ENCODE peak calls at places on chromosome 15, in seven cellular contexts. One of them, this sample, is unnamed.

GRCh38 chr15:56366211-56366610 is 985 bp downstream of the TEX9 start:
- DNase-seq in GM12865: no peak
- DNase-seq in suprapubic skin: no peak
- DNase-seq in astrocyte: no peak
- DNase-seq in GM20000: no peak
- DNase-seq in CD8-positive, alpha-beta T cell: no peak
- DNase-seq in BJ: no peak
- DNase-seq in this sample: no peak

GRCh38 chr15:100261302-100262240 is 80.2 kb downstream of the ADAMTS17 start:
- DNase-seq in suprapubic skin: no peak
- DNase-seq in BJ: no peak
- DNase-seq in CD8-positive, alpha-beta T cell: no peak
- DNase-seq in GM20000: no peak
- DNase-seq in GM12865: no peak
- DNase-seq in astrocyte: no peak
- DNase-seq in this sample: no peak

GRCh38 chr15:85854345-85855097 is 59.8 kb upstream of the KLHL25 start:
- DNase-seq in CD8-positive, alpha-beta T cell: peak
- DNase-seq in suprapubic skin: peak
- DNase-seq in BJ: no peak
- DNase-seq in GM20000: peak
- DNase-seq in GM12865: peak
- DNase-seq in astrocyte: peak
- DNase-seq in this sample: no peak

GRCh38 chr15:29784413-29784812 is 37.9 kb downstream of the TJP1 start:
- DNase-seq in GM20000: no peak
- DNase-seq in suprapubic skin: no peak
- DNase-seq in astrocyte: no peak
- DNase-seq in CD8-positive, alpha-beta T cell: no peak
- DNase-seq in GM12865: no peak
- DNase-seq in BJ: no peak
- DNase-seq in this sample: no peak

GRCh38 chr15:75437721-75438120 is 13.8 kb downstream of the SIN3A start:
- DNase-seq in GM12865: no peak
- DNase-seq in astrocyte: no peak
- DNase-seq in GM20000: no peak
- DNase-seq in BJ: no peak
- DNase-seq in CD8-positive, alpha-beta T cell: no peak
- DNase-seq in suprapubic skin: no peak
- DNase-seq in this sample: no peak

GRCh38 chr15:66163553-66163952 is 90.0 kb downstream of the MEGF11 start:
- DNase-seq in GM12865: no peak
- DNase-seq in BJ: no peak
- DNase-seq in GM20000: no peak
- DNase-seq in suprapubic skin: no peak
- DNase-seq in CD8-positive, alpha-beta T cell: no peak
- DNase-seq in astrocyte: no peak
- DNase-seq in this sample: no peak

GRCh38 chr15:57159767-57160166 is 216.5 kb upstream of the CGNL1 start:
- DNase-seq in CD8-positive, alpha-beta T cell: no peak
- DNase-seq in astrocyte: no peak
- DNase-seq in GM12865: no peak
- DNase-seq in suprapubic skin: no peak
- DNase-seq in BJ: no peak
- DNase-seq in GM20000: no peak
- DNase-seq in this sample: no peak

GRCh38 chr15:90860942-90861675 is 7.3 kb upstream of the FURIN start:
- DNase-seq in astrocyte: peak
- DNase-seq in suprapubic skin: no peak
- DNase-seq in GM12865: no peak
- DNase-seq in BJ: no peak
- DNase-seq in CD8-positive, alpha-beta T cell: no peak
- DNase-seq in GM20000: no peak
- DNase-seq in this sample: no peak

GRCh38 chr15:44490628-44491027 is 46.3 kb upstream of the EIF3J start:
- DNase-seq in suprapubic skin: no peak
- DNase-seq in CD8-positive, alpha-beta T cell: no peak
- DNase-seq in GM20000: no peak
- DNase-seq in BJ: no peak
- DNase-seq in GM12865: no peak
- DNase-seq in astrocyte: peak
- DNase-seq in this sample: no peak

GRCh38 chr15:47885921-47886320 is 168.6 kb downstream of the SEMA6D start:
- DNase-seq in GM20000: no peak
- DNase-seq in GM12865: no peak
- DNase-seq in CD8-positive, alpha-beta T cell: no peak
- DNase-seq in suprapubic skin: no peak
- DNase-seq in astrocyte: peak
- DNase-seq in BJ: peak
- DNase-seq in this sample: no peak

GRCh38 chr15:89761009-89761831 is 10.2 kb upstream of the MESP1 start:
- DNase-seq in GM20000: no peak
- DNase-seq in BJ: no peak
- DNase-seq in astrocyte: no peak
- DNase-seq in GM12865: peak
- DNase-seq in CD8-positive, alpha-beta T cell: no peak
- DNase-seq in suprapubic skin: no peak
- DNase-seq in this sample: no peak
- TF ChIP-seq CTCF in GM20000: no peak
- TF ChIP-seq CTCF in BJ: no peak
- TF ChIP-seq CTCF in astrocyte: no peak
- TF ChIP-seq CTCF in GM12865: no peak
- TF ChIP-seq CTCF in CD8-positive, alpha-beta T cell: peak
- TF ChIP-seq CTCF in suprapubic skin: no peak
- TF ChIP-seq CTCF in this sample: peak

GRCh38 chr15:78788261-78788660 is 23.0 kb downstream of the ADAMTS7 start:
- DNase-seq in CD8-positive, alpha-beta T cell: no peak
- DNase-seq in GM12865: no peak
- DNase-seq in suprapubic skin: no peak
- DNase-seq in BJ: no peak
- DNase-seq in GM20000: no peak
- DNase-seq in astrocyte: no peak
- DNase-seq in this sample: no peak

GRCh38 chr15:78795043-78795442 is 16.2 kb downstream of the ADAMTS7 start:
- DNase-seq in CD8-positive, alpha-beta T cell: no peak
- DNase-seq in BJ: no peak
- DNase-seq in astrocyte: no peak
- DNase-seq in GM20000: no peak
- DNase-seq in GM12865: no peak
- DNase-seq in suprapubic skin: no peak
- DNase-seq in this sample: no peak

GRCh38 chr15:78791357-78791756 is 19.9 kb downstream of the ADAMTS7 start:
- DNase-seq in GM20000: no peak
- DNase-seq in GM12865: no peak
- DNase-seq in suprapubic skin: no peak
- DNase-seq in astrocyte: no peak
- DNase-seq in BJ: no peak
- DNase-seq in CD8-positive, alpha-beta T cell: no peak
- DNase-seq in this sample: no peak

GRCh38 chr15:78789615-78790014 is 21.6 kb downstream of the ADAMTS7 start:
- DNase-seq in CD8-positive, alpha-beta T cell: no peak
- DNase-seq in GM12865: no peak
- DNase-seq in astrocyte: no peak
- DNase-seq in BJ: no peak
- DNase-seq in GM20000: no peak
- DNase-seq in suprapubic skin: no peak
- DNase-seq in this sample: no peak

GRCh38 chr15:78790027-78790426 is 21.2 kb downstream of the ADAMTS7 start:
- DNase-seq in BJ: no peak
- DNase-seq in GM12865: no peak
- DNase-seq in astrocyte: no peak
- DNase-seq in suprapubic skin: no peak
- DNase-seq in CD8-positive, alpha-beta T cell: no peak
- DNase-seq in GM20000: no peak
- DNase-seq in this sample: no peak
- TF ChIP-seq CTCF in BJ: no peak
- TF ChIP-seq CTCF in GM12865: no peak
- TF ChIP-seq CTCF in astrocyte: no peak
- TF ChIP-seq CTCF in suprapubic skin: no peak
- TF ChIP-seq CTCF in CD8-positive, alpha-beta T cell: no peak
- TF ChIP-seq CTCF in GM20000: no peak
- TF ChIP-seq CTCF in this sample: no peak

GRCh38 chr15:70932397-70932796 is 39.8 kb downstream of the LRRC49 start:
- DNase-seq in suprapubic skin: no peak
- DNase-seq in astrocyte: no peak
- DNase-seq in GM12865: peak
- DNase-seq in BJ: no peak
- DNase-seq in CD8-positive, alpha-beta T cell: no peak
- DNase-seq in GM20000: no peak
- DNase-seq in this sample: no peak

GRCh38 chr15:70936326-70936725 is 43.7 kb downstream of the LRRC49 start:
- DNase-seq in GM12865: no peak
- DNase-seq in CD8-positive, alpha-beta T cell: no peak
- DNase-seq in GM20000: no peak
- DNase-seq in suprapubic skin: no peak
- DNase-seq in BJ: no peak
- DNase-seq in astrocyte: peak
- DNase-seq in this sample: no peak

GRCh38 chr15:70933411-70933810 is 40.8 kb downstream of the LRRC49 start:
- DNase-seq in suprapubic skin: no peak
- DNase-seq in GM20000: no peak
- DNase-seq in astrocyte: no peak
- DNase-seq in CD8-positive, alpha-beta T cell: no peak
- DNase-seq in GM12865: no peak
- DNase-seq in BJ: no peak
- DNase-seq in this sample: no peak

DNA sequence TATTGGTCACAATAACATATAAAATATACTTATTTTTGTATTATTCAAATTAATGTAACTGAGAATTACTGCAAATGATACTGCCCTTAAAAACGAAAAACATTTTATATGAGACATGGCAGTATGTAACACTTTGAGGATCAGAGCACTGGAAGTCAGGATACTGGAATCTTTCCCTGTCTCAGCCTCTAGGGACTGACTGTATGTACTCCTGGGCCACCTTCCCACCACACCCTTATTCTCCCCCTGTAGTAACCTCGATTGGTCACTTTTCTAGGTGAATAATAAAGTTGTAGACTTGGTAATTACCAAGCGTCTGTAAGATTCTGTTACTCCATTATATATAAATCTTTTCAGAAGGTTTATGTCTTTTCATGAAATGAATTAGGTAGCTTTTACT is 43.0 kb downstream of the LRRC49 start:
- DNase-seq in suprapubic skin: no peak
- DNase-seq in BJ: no peak
- DNase-seq in GM20000: no peak
- DNase-seq in GM12865: no peak
- DNase-seq in CD8-positive, alpha-beta T cell: no peak
- DNase-seq in astrocyte: no peak
- DNase-seq in this sample: no peak
- TF ChIP-seq CTCF in suprapubic skin: no peak
- TF ChIP-seq CTCF in BJ: no peak
- TF ChIP-seq CTCF in GM20000: no peak
- TF ChIP-seq CTCF in GM12865: no peak
- TF ChIP-seq CTCF in CD8-positive, alpha-beta T cell: no peak
- TF ChIP-seq CTCF in astrocyte: no peak
- TF ChIP-seq CTCF in this sample: no peak

DNA sequence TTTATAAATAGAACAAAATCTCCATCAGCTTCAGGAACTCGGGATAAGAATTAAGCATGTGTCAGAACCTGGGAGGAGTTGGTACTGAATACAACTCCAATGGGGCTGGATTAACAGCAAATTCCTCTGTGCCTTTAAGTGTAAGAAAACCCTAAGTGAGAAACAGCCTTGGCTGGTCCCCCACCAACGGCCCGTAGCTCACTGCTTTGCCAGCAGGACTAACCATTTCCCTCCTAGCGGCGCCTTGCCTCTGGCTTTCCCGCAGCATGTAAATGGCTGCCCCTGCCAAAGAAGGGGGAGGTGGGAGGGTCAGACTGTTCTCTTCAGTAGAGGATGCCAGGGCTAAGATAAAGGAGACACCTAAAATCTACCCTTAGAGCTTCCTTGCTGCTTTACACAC is 51.1 kb upstream of the SH3GL3 start:
- DNase-seq in GM12865: no peak
- DNase-seq in BJ: no peak
- DNase-seq in suprapubic skin: no peak
- DNase-seq in astrocyte: peak
- DNase-seq in CD8-positive, alpha-beta T cell: no peak
- DNase-seq in GM20000: no peak
- DNase-seq in this sample: no peak
- TF ChIP-seq CTCF in GM12865: no peak
- TF ChIP-seq CTCF in BJ: no peak
- TF ChIP-seq CTCF in suprapubic skin: no peak
- TF ChIP-seq CTCF in astrocyte: no peak
- TF ChIP-seq CTCF in CD8-positive, alpha-beta T cell: no peak
- TF ChIP-seq CTCF in GM20000: no peak
- TF ChIP-seq CTCF in this sample: no peak

GRCh38 chr15:95284933-95285401 is 1045.5 kb upstream of the NR2F2 start:
- DNase-seq in suprapubic skin: no peak
- DNase-seq in GM20000: no peak
- DNase-seq in CD8-positive, alpha-beta T cell: no peak
- DNase-seq in astrocyte: peak
- DNase-seq in BJ: no peak
- DNase-seq in GM12865: peak
- DNase-seq in this sample: no peak
- TF ChIP-seq CTCF in suprapubic skin: no peak
- TF ChIP-seq CTCF in GM20000: no peak
- TF ChIP-seq CTCF in CD8-positive, alpha-beta T cell: no peak
- TF ChIP-seq CTCF in astrocyte: peak
- TF ChIP-seq CTCF in BJ: no peak
- TF ChIP-seq CTCF in GM12865: no peak
- TF ChIP-seq CTCF in this sample: no peak

GRCh38 chr15:50234764-50235163 is 30.8 kb downstream of the HDC start:
- DNase-seq in GM12865: no peak
- DNase-seq in BJ: no peak
- DNase-seq in CD8-positive, alpha-beta T cell: no peak
- DNase-seq in suprapubic skin: no peak
- DNase-seq in GM20000: no peak
- DNase-seq in astrocyte: no peak
- DNase-seq in this sample: no peak
- TF ChIP-seq CTCF in GM12865: no peak
- TF ChIP-seq CTCF in BJ: no peak
- TF ChIP-seq CTCF in CD8-positive, alpha-beta T cell: no peak
- TF ChIP-seq CTCF in suprapubic skin: no peak
- TF ChIP-seq CTCF in GM20000: no peak
- TF ChIP-seq CTCF in astrocyte: no peak
- TF ChIP-seq CTCF in this sample: no peak

GRCh38 chr15:77659350-77660321 is 26.9 kb upstream of the LINGO1 start:
- DNase-seq in GM20000: peak
- DNase-seq in CD8-positive, alpha-beta T cell: no peak
- DNase-seq in suprapubic skin: no peak
- DNase-seq in GM12865: peak
- DNase-seq in astrocyte: peak
- DNase-seq in BJ: no peak
- DNase-seq in this sample: no peak
- TF ChIP-seq CTCF in GM20000: no peak
- TF ChIP-seq CTCF in CD8-positive, alpha-beta T cell: no peak
- TF ChIP-seq CTCF in suprapubic skin: no peak
- TF ChIP-seq CTCF in GM12865: peak
- TF ChIP-seq CTCF in astrocyte: no peak
- TF ChIP-seq CTCF in BJ: peak
- TF ChIP-seq CTCF in this sample: no peak

DNA sequence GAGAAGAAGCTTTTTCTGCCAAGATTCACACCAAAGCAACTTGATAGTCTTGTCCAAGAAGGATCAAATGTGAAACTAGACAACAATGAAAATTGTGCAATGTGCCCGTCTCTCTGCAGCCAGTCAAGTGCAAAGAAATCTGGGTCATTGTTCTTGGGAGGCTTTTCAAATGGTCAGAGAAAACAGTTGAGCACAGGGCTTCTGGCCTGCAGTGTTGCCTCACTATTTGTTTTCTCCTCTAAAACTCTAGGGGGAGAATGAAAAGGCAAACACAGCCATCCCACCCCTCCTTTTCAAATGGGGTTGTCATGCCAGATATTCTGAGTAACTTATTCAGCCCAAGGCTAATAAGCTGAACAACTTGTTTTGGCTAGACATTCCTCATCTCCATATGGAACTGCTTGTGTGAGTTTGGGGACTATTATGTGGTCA is 417.6 kb upstream of the CDIN1 start:
- DNase-seq in BJ: peak
- DNase-seq in GM20000: no peak
- DNase-seq in suprapubic skin: peak
- DNase-seq in CD8-positive, alpha-beta T cell: no peak
- DNase-seq in astrocyte: no peak
- DNase-seq in GM12865: no peak
- DNase-seq in this sample: no peak
- TF ChIP-seq CTCF in BJ: peak
- TF ChIP-seq CTCF in GM20000: no peak
- TF ChIP-seq CTCF in suprapubic skin: no peak
- TF ChIP-seq CTCF in CD8-positive, alpha-beta T cell: no peak
- TF ChIP-seq CTCF in astrocyte: no peak
- TF ChIP-seq CTCF in GM12865: no peak
- TF ChIP-seq CTCF in this sample: no peak